ENCODE peak calls at places on chromosome 7, in six cellular contexts. O is tibial nerve, A is brain microvascular endothelial cell, K is adrenal gland, S is lung, B is colonic mucosa. M is an unnamed sample.
A peak's percentile ranks its signal among the peaks of the same experiment; 100 is the strongest.

GRCh38 chr7:152106990-152107389 is 81.5 kb downstream of the GALNT11 start:
- DNase-seq in O (no peak), A (no peak), K (no peak), S (no peak), B (no peak), M (no peak)

GRCh38 chr7:147412782-147413186 is 1177.8 kb upstream of the C7orf33 start:
- DNase-seq in O (no peak), A (peak; percentile 78), K (no peak), S (no peak), B (no peak), M (peak; percentile 77)

GRCh38 chr7:71135663-71136062 is 3.7 kb downstream of the GALNT17 start:
- DNase-seq in O (no peak), A (no peak), K (peak; percentile 25), S (no peak), B (no peak), M (no peak)

GRCh38 chr7:151389768-151390593 is 19.9 kb downstream of the WDR86 start:
- DNase-seq in O (no peak), A (no peak), K (no peak), S (no peak), B (no peak), M (no peak)

GRCh38 chr7:10973061-10973941 is at the start of gene PHF14:
- DNase-seq in O (peak; percentile 86), A (peak; percentile 96), K (peak; percentile 98), S (peak; percentile 96), B (peak; percentile 96), M (peak; percentile 93)

GRCh38 chr7:41207141-41207540 is 495.7 kb downstream of the INHBA start:
- DNase-seq in O (no peak), A (no peak), K (no peak), S (no peak), B (no peak), M (no peak)

GRCh38 chr7:20742913-20743312 is 43.8 kb downstream of the SP8 start:
- DNase-seq in O (no peak), A (no peak), K (no peak), S (no peak), B (no peak), M (no peak)

GRCh38 chr7:131425992-131426391 is 98.3 kb downstream of the MKLN1 start:
- DNase-seq in O (peak; percentile 34), A (no peak), K (no peak), S (no peak), B (no peak), M (no peak)

GRCh38 chr7:40014376-40014775 is 64.3 kb downstream of the CDK13 start:
- DNase-seq in O (no peak), A (no peak), K (no peak), S (no peak), B (no peak), M (no peak)

GRCh38 chr7:134510646-134511045 is 16.7 kb upstream of the AKR1B10 start:
- DNase-seq in O (no peak), A (no peak), K (peak; percentile 61), S (no peak), B (no peak), M (no peak)

GRCh38 chr7:132518102-132518838 is 58.0 kb downstream of the PLXNA4 start:
- DNase-seq in O (no peak), A (no peak), K (no peak), S (no peak), B (no peak), M (no peak)

GRCh38 chr7:112567388-112567787 is 86.6 kb downstream of the LSMEM1 start:
- DNase-seq in O (no peak), A (no peak), K (no peak), S (no peak), B (no peak), M (no peak)
- H3K4me3 ChIP-seq in O (no peak overlapping the region), A (no peak overlapping the region), K (no peak overlapping the region), S (no peak overlapping the region), B (no peak overlapping the region), M (no peak overlapping the region)

GRCh38 chr7:34158754-34159153 is 253.4 kb downstream of the BMPER start:
- DNase-seq in O (no peak), A (no peak), K (no peak), S (no peak), B (no peak), M (no peak)
- TF ChIP-seq CTCF in O (no peak), A (peak; percentile 24), K (no peak), S (no peak), B (no peak), M (peak; percentile 20)

DNA sequence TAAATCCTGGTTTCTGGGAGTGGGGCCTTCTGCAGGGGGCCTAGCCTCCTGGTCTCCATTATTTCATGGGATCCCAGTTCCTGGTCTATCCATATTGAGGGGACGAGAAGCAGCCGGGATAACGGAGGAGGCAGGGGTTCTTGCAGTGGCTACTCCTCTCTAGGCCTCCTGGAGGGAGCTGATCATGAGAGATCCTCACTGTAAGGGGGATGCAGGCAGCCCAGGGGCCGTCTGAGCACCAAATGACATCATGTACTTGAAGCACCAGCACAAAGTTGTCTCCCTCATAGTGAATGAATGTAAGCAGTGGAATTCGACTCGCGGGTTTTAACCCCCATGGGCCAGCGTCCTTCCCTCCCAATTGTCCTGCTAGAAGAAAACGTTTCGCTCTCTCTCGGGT is 969 bp upstream of the ADCY1 start:
- DNase-seq in O (no peak), A (no peak), K (no peak), S (no peak), B (no peak), M (no peak)
- H3K4me3 ChIP-seq in O (no peak overlapping the region), A (no peak overlapping the region), K (no peak overlapping the region), S (no peak overlapping the region), B (no peak overlapping the region), M (no peak overlapping the region)

DNA sequence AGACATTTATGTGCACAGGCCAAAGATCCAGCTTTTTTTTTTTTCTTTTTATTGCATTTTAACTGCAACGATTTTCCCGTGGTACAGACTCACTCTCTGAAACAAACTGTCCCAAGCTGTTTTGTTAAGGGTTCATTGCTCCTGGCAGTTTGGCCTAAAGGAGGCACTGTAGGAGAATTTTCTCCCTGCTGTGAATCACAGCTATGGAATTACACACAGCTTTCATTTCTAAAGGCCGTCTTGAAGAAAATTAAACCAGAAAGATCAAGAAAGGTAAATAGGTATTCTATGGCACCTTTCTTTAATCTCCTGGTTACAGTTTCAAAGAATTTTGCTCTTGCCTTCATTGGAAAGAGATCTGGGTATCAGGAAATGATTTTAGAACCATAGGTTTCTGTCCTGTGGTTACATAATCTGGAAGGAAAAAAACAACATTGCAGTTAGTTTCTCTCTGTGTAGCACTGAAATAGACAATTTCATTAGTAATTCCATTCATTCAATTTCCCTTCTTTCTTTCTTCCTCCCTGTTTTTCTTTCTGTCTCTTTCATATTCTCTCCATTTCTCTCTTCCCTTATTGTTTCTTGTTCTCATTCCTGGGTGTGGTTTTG is 51.2 kb downstream of the PDK4 start:
- DNase-seq in O (peak; percentile 72), A (peak; percentile 71), K (peak; percentile 71), S (no peak), B (peak; percentile 68), M (peak; percentile 34)
- TF ChIP-seq CTCF in O (peak; percentile 65), A (peak; percentile 88), K (peak; percentile 77), S (peak; percentile 56), B (peak; percentile 44), M (peak; percentile 83)

GRCh38 chr7:49774459-49775064 is 1.1 kb downstream of the VWC2 start:
- DNase-seq in O (no peak), A (no peak), K (no peak), S (no peak), B (peak; percentile 29), M (no peak)
- H3K4me3 ChIP-seq in O (peak overlapping the region; percentile 54), A (no peak overlapping the region), K (no peak overlapping the region), S (no peak overlapping the region), B (peak overlapping the region; percentile 45), M (no peak overlapping the region)

GRCh38 chr7:95861041-95861440 is 88.7 kb downstream of the DYNC1I1 start:
- DNase-seq in O (no peak), A (no peak), K (no peak), S (no peak), B (no peak), M (no peak)
- TF ChIP-seq CTCF in O (no peak), A (no peak), K (no peak), S (no peak), B (no peak), M (no peak)

GRCh38 chr7:103987455-103987854 is 2.0 kb downstream of the RELN start:
- DNase-seq in O (no peak), A (no peak), K (no peak), S (no peak), B (no peak), M (no peak)
- H3K4me3 ChIP-seq in O (peak overlapping the region; percentile 58), A (no peak overlapping the region), K (no peak overlapping the region), S (no peak overlapping the region), B (no peak overlapping the region), M (no peak overlapping the region)

GRCh38 chr7:91055219-91055618 is 209.0 kb upstream of the FZD1 start:
- DNase-seq in O (no peak), A (no peak), K (no peak), S (no peak), B (no peak), M (no peak)
- TF ChIP-seq CTCF in O (no peak), A (no peak), K (no peak), S (no peak), B (no peak), M (no peak)

GRCh38 chr7:26441640-26442277 is 150.1 kb downstream of the SNX10 start:
- DNase-seq in O (no peak), A (no peak), K (no peak), S (no peak), B (no peak), M (no peak)
- H3K4me3 ChIP-seq in O (no peak overlapping the region), A (no peak overlapping the region), K (no peak overlapping the region), S (no peak overlapping the region), B (no peak overlapping the region), M (no peak overlapping the region)